ENCODE peak calls at places on chromosomes 1 and 21, in five cellular contexts. One of them, this sample, is unnamed. For H3K36me3, the result is how much of the 10 kb centered on the place peaks cover.

GRCh38 chr1:14929547-14930223 is 223.9 kb upstream of the TMEM51 start:
- DNase-seq in PC-9: no peak
- DNase-seq in BE2C: no peak
- DNase-seq in fibroblast of lung: peak
- DNase-seq in CD8-positive, alpha-beta T cell: no peak
- DNase-seq in this sample: no peak

GRCh38 chr1:94755675-94756074 is 64.5 kb upstream of the SLC44A3 start:
- DNase-seq in BE2C: peak
- DNase-seq in PC-9: no peak
- DNase-seq in CD8-positive, alpha-beta T cell: no peak
- DNase-seq in fibroblast of lung: peak
- DNase-seq in this sample: no peak

GRCh38 chr1:200279810-200280411 is 129.9 kb downstream of the ZNF281 start:
- DNase-seq in BE2C: peak
- DNase-seq in fibroblast of lung: peak
- DNase-seq in PC-9: peak
- DNase-seq in CD8-positive, alpha-beta T cell: no peak
- DNase-seq in this sample: no peak

GRCh38 chr21:31733521-31734149 is 1.7 kb upstream of the SCAF4 start:
- DNase-seq in BE2C: no peak
- DNase-seq in PC-9: no peak
- DNase-seq in CD8-positive, alpha-beta T cell: no peak
- DNase-seq in fibroblast of lung: no peak
- DNase-seq in this sample: no peak

GRCh38 chr1:197984273-197984672 is 67.1 kb downstream of the LHX9 start:
- DNase-seq in PC-9: no peak
- DNase-seq in fibroblast of lung: peak
- DNase-seq in BE2C: no peak
- DNase-seq in CD8-positive, alpha-beta T cell: no peak
- DNase-seq in this sample: no peak

GRCh38 chr1:202133989-202134388 is 10.5 kb downstream of the ARL8A start:
- DNase-seq in CD8-positive, alpha-beta T cell: no peak
- DNase-seq in PC-9: no peak
- DNase-seq in BE2C: no peak
- DNase-seq in fibroblast of lung: no peak
- DNase-seq in this sample: no peak

GRCh38 chr1:85289207-85289847 is 12.9 kb upstream of the BCL10 start:
- DNase-seq in CD8-positive, alpha-beta T cell: no peak
- DNase-seq in PC-9: peak
- DNase-seq in fibroblast of lung: peak
- DNase-seq in BE2C: no peak
- DNase-seq in this sample: peak

GRCh38 chr1:206979379-206980043 is 9.3 kb upstream of the FCAMR start:
- DNase-seq in BE2C: no peak
- DNase-seq in fibroblast of lung: peak
- DNase-seq in PC-9: no peak
- DNase-seq in CD8-positive, alpha-beta T cell: no peak
- DNase-seq in this sample: no peak

GRCh38 chr21:33660406-33660805 is 18.1 kb downstream of the ITSN1 start:
- DNase-seq in PC-9: no peak
- DNase-seq in fibroblast of lung: peak
- DNase-seq in CD8-positive, alpha-beta T cell: no peak
- DNase-seq in BE2C: no peak
- DNase-seq in this sample: no peak

GRCh38 chr1:181778630-181779285 is 282.8 kb downstream of the ZNF648 start:
- DNase-seq in BE2C: no peak
- DNase-seq in CD8-positive, alpha-beta T cell: no peak
- DNase-seq in fibroblast of lung: peak
- DNase-seq in PC-9: no peak
- DNase-seq in this sample: no peak

GRCh38 chr1:43994071-43994470 is 2.7 kb downstream of the CCDC24 start:
- DNase-seq in CD8-positive, alpha-beta T cell: no peak
- DNase-seq in fibroblast of lung: no peak
- DNase-seq in BE2C: no peak
- DNase-seq in PC-9: no peak
- DNase-seq in this sample: no peak

GRCh38 chr1:117570988-117571409 is 34.8 kb upstream of the TENT5C start:
- DNase-seq in BE2C: no peak
- DNase-seq in CD8-positive, alpha-beta T cell: no peak
- DNase-seq in PC-9: peak
- DNase-seq in fibroblast of lung: no peak
- DNase-seq in this sample: no peak

GRCh38 chr1:201887116-201887866 is 1.4 kb upstream of the SHISA4 start:
- DNase-seq in CD8-positive, alpha-beta T cell: no peak
- DNase-seq in BE2C: no peak
- DNase-seq in PC-9: no peak
- DNase-seq in fibroblast of lung: no peak
- DNase-seq in this sample: no peak

GRCh38 chr1:231931146-231931545 is 304.6 kb downstream of the DISC1 start:
- DNase-seq in PC-9: no peak
- DNase-seq in fibroblast of lung: no peak
- DNase-seq in BE2C: no peak
- DNase-seq in CD8-positive, alpha-beta T cell: no peak
- DNase-seq in this sample: no peak

GRCh38 chr1:30615076-30615795 is 108.1 kb downstream of the MATN1 start:
- DNase-seq in PC-9: no peak
- DNase-seq in CD8-positive, alpha-beta T cell: no peak
- DNase-seq in BE2C: no peak
- DNase-seq in fibroblast of lung: no peak
- DNase-seq in this sample: no peak

GRCh38 chr1:185674201-185674600 is 60.0 kb upstream of the HMCN1 start:
- DNase-seq in fibroblast of lung: no peak
- DNase-seq in PC-9: no peak
- DNase-seq in BE2C: no peak
- DNase-seq in CD8-positive, alpha-beta T cell: no peak
- DNase-seq in this sample: no peak

GRCh38 chr1:94783342-94784264 is 36.6 kb upstream of the SLC44A3 start:
- DNase-seq in CD8-positive, alpha-beta T cell: no peak
- DNase-seq in fibroblast of lung: peak
- DNase-seq in BE2C: no peak
- DNase-seq in PC-9: peak
- DNase-seq in this sample: peak

GRCh38 chr1:152954436-152954835 is 7.4 kb downstream of the SPRR5 start:
- DNase-seq in fibroblast of lung: no peak
- DNase-seq in PC-9: peak
- DNase-seq in BE2C: no peak
- DNase-seq in CD8-positive, alpha-beta T cell: no peak
- DNase-seq in this sample: no peak

GRCh38 chr21:41932576-41933258 is 21.1 kb downstream of the C2CD2 start:
- DNase-seq in BE2C: peak
- DNase-seq in PC-9: peak
- DNase-seq in fibroblast of lung: peak
- DNase-seq in CD8-positive, alpha-beta T cell: no peak
- DNase-seq in this sample: no peak

GRCh38 chr1:214604543-214604942 is 1.5 kb downstream of the CENPF start:
- DNase-seq in fibroblast of lung: peak
- DNase-seq in CD8-positive, alpha-beta T cell: no peak
- DNase-seq in PC-9: no peak
- DNase-seq in BE2C: no peak
- DNase-seq in this sample: no peak

GRCh38 chr1:11804666-11805453 is 904 bp downstream of the MTHFR start:
- DNase-seq in CD8-positive, alpha-beta T cell: peak
- DNase-seq in PC-9: no peak
- DNase-seq in BE2C: no peak
- DNase-seq in fibroblast of lung: peak
- DNase-seq in this sample: no peak

GRCh38 chr1:226912587-226913176 is 27.4 kb upstream of the COQ8A start:
- DNase-seq in fibroblast of lung: peak
- DNase-seq in CD8-positive, alpha-beta T cell: peak
- DNase-seq in BE2C: peak
- DNase-seq in PC-9: peak
- DNase-seq in this sample: no peak

GRCh38 chr1:226697151-226697575 is 41.9 kb downstream of the ITPKB start:
- DNase-seq in CD8-positive, alpha-beta T cell: peak
- DNase-seq in BE2C: no peak
- DNase-seq in PC-9: no peak
- DNase-seq in fibroblast of lung: peak
- DNase-seq in this sample: peak

GRCh38 chr1:99681583-99681982 is 35.7 kb downstream of the PALMD start:
- DNase-seq in PC-9: no peak
- DNase-seq in CD8-positive, alpha-beta T cell: no peak
- DNase-seq in fibroblast of lung: no peak
- DNase-seq in BE2C: peak
- DNase-seq in this sample: no peak

GRCh38 chr1:76494807-76495206 is 372.5 kb upstream of the ST6GALNAC5 start:
- DNase-seq in fibroblast of lung: peak
- DNase-seq in BE2C: no peak
- DNase-seq in CD8-positive, alpha-beta T cell: no peak
- DNase-seq in PC-9: no peak
- DNase-seq in this sample: peak

GRCh38 chr1:23777979-23778814 is at the start of gene PITHD1:
- DNase-seq in fibroblast of lung: peak
- DNase-seq in PC-9: peak
- DNase-seq in BE2C: peak
- DNase-seq in CD8-positive, alpha-beta T cell: peak
- DNase-seq in this sample: no peak

GRCh38 chr1:211830055-211830329 is 571 bp downstream of the LPGAT1 start:
- DNase-seq in CD8-positive, alpha-beta T cell: peak
- DNase-seq in BE2C: no peak
- DNase-seq in PC-9: no peak
- DNase-seq in fibroblast of lung: peak
- DNase-seq in this sample: no peak

GRCh38 chr1:156073740-156074139 is 8.5 kb downstream of the MEX3A start:
- DNase-seq in PC-9: no peak
- DNase-seq in BE2C: no peak
- DNase-seq in fibroblast of lung: no peak
- DNase-seq in CD8-positive, alpha-beta T cell: no peak
- DNase-seq in this sample: no peak

GRCh38 chr1:998905-999796 is 746 bp downstream of the HES4 start:
- DNase-seq in PC-9: peak
- DNase-seq in fibroblast of lung: no peak
- DNase-seq in BE2C: peak
- DNase-seq in CD8-positive, alpha-beta T cell: peak
- DNase-seq in this sample: no peak

GRCh38 chr1:151908228-151908691 is 1.1 kb downstream of the THEM4 start:
- DNase-seq in PC-9: no peak
- DNase-seq in CD8-positive, alpha-beta T cell: no peak
- DNase-seq in BE2C: no peak
- DNase-seq in fibroblast of lung: peak
- DNase-seq in this sample: no peak

GRCh38 chr21:34987673-34988072 is 61.4 kb downstream of the RUNX1 start:
- DNase-seq in fibroblast of lung: no peak
- DNase-seq in PC-9: no peak
- DNase-seq in BE2C: no peak
- DNase-seq in CD8-positive, alpha-beta T cell: no peak
- DNase-seq in this sample: no peak
- H3K4me3 ChIP-seq in fibroblast of lung: no peak
- H3K4me3 ChIP-seq in PC-9: no peak
- H3K4me3 ChIP-seq in BE2C: no peak
- H3K4me3 ChIP-seq in CD8-positive, alpha-beta T cell: no peak
- H3K4me3 ChIP-seq in this sample: no peak

GRCh38 chr1:244860078-244860477 is 4.3 kb downstream of the HNRNPU start:
- DNase-seq in PC-9: no peak
- DNase-seq in fibroblast of lung: no peak
- DNase-seq in CD8-positive, alpha-beta T cell: no peak
- DNase-seq in BE2C: no peak
- DNase-seq in this sample: no peak

GRCh38 chr1:244858357-244858756 is 6.0 kb downstream of the HNRNPU start:
- DNase-seq in CD8-positive, alpha-beta T cell: no peak
- DNase-seq in PC-9: no peak
- DNase-seq in fibroblast of lung: no peak
- DNase-seq in BE2C: no peak
- DNase-seq in this sample: no peak

GRCh38 chr1:244854865-244855578 is 9.3 kb downstream of the HNRNPU start:
- DNase-seq in PC-9: no peak
- DNase-seq in BE2C: no peak
- DNase-seq in CD8-positive, alpha-beta T cell: no peak
- DNase-seq in fibroblast of lung: no peak
- DNase-seq in this sample: no peak

GRCh38 chr1:244860914-244861610 is 3.3 kb downstream of the HNRNPU start:
- DNase-seq in PC-9: no peak
- DNase-seq in BE2C: no peak
- DNase-seq in CD8-positive, alpha-beta T cell: no peak
- DNase-seq in fibroblast of lung: no peak
- DNase-seq in this sample: no peak

DNA sequence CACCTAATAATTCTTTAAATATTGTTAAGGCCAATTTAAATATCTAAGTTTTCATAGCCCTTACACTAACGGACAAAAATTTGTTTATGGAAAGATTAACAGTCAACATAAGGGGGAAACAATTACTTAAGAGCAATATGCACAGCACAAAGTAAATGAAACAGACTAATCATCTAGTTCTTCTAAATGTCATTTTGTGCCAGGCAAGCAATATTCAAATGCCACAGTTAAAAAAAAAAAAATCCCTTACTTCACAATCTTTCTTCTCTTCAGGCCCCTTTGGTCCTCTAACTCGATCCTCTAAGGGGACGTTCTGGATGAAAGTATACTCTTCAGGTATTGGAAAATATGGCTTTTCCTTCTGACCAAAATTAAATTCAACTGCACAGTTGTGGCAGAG is 6.6 kb downstream of the HNRNPU start:
- DNase-seq in CD8-positive, alpha-beta T cell: no peak
- DNase-seq in BE2C: no peak
- DNase-seq in fibroblast of lung: no peak
- DNase-seq in PC-9: no peak
- DNase-seq in this sample: no peak
- H3K36me3 ChIP-seq in CD8-positive, alpha-beta T cell: half or more
- H3K36me3 ChIP-seq in BE2C: half or more
- H3K36me3 ChIP-seq in fibroblast of lung: under half
- H3K36me3 ChIP-seq in PC-9: half or more
- H3K36me3 ChIP-seq in this sample: under half

DNA sequence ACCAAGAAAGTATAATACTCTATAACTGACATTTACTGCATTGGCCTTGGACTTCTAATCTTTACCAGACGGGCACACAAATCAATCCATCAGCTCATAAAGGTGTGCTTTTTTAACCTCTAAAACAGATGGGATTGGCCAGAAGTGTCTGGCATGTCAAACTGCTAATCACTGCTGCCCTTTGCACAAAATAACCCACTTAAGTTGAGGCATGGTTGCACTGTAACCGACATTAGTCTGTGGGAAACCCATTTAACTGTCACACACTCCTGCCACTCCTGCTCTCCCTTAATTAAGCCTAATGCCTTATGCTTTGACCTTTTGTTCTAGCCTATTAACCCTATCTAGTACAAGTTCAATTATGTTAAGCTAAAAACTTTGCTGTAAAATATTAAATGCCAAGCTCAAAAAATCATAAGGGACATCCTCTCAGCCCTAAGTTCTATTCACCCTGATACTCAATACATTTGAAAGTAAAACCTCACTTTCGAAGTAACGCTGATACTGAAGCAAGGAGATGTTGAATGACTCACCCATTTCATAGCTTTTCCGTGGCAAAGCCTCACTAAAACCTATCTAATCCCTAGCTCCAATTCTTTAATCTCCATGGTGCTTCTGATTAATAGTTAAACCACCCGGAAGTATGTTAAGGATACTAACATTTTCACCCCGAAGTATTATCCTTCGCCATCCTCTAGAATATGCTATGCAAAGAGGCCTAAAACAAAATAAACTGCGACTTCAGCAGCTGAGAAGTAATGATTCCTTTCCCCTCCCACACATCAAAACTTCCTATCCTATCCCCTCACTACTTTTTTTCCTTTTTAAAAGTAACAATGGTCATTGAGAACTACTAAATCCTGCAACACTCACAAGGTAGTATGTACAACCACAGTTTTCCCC is 12.9 kb downstream of the NRIP1 start:
- DNase-seq in CD8-positive, alpha-beta T cell: no peak
- DNase-seq in PC-9: no peak
- DNase-seq in fibroblast of lung: peak
- DNase-seq in BE2C: no peak
- DNase-seq in this sample: no peak
- H3K4me3 ChIP-seq in CD8-positive, alpha-beta T cell: no peak
- H3K4me3 ChIP-seq in PC-9: no peak
- H3K4me3 ChIP-seq in fibroblast of lung: no peak
- H3K4me3 ChIP-seq in BE2C: no peak
- H3K4me3 ChIP-seq in this sample: peak

GRCh38 chr1:10106756-10107479 is 74.2 kb downstream of the UBE4B start:
- DNase-seq in CD8-positive, alpha-beta T cell: no peak
- DNase-seq in PC-9: no peak
- DNase-seq in BE2C: no peak
- DNase-seq in fibroblast of lung: no peak
- DNase-seq in this sample: no peak
- H3K36me3 ChIP-seq in CD8-positive, alpha-beta T cell: under half
- H3K36me3 ChIP-seq in PC-9: under half
- H3K36me3 ChIP-seq in BE2C: under half
- H3K36me3 ChIP-seq in fibroblast of lung: under half
- H3K36me3 ChIP-seq in this sample: under half

This sample was measured in kidney epithelial cell.